ENCODE peak calls at places on chromosomes 1 and 21, in four cellular contexts. W, A, R and S are unnamed samples.

GRCh38 chr1:152162826-152163463 is 3.9 kb upstream of the RPTN start:
- DNase-seq in R (peak; percentile 34), A (no peak), W (no peak), S (peak; percentile 28)

GRCh38 chr1:27650527-27651175 is 15.7 kb upstream of the FGR start:
- DNase-seq in W (no peak), A (no peak), R (peak; percentile 68), S (peak; percentile 43)

GRCh38 chr21:27448960-27449359 is 482.1 kb upstream of the ADAMTS5 start:
- DNase-seq in A (no peak), R (no peak), W (no peak), S (no peak)

GRCh38 chr1:234887026-234887910 is 241.4 kb downstream of the TOMM20 start:
- DNase-seq in R (no peak), W (no peak), A (no peak), S (no peak)

GRCh38 chr1:167601442-167602380 is 28.3 kb upstream of the RCSD1 start:
- DNase-seq in W (no peak), A (no peak), R (no peak), S (no peak)

GRCh38 chr21:37675202-37675801 is 241.0 kb downstream of the KCNJ6 start:
- DNase-seq in W (peak; percentile 29), A (peak; percentile 80), R (peak; percentile 27), S (no peak)

GRCh38 chr1:29532285-29532684 is 296.0 kb downstream of the PTPRU start:
- DNase-seq in R (no peak), W (no peak), A (no peak), S (no peak)

GRCh38 chr1:36352910-36353878 is 29.7 kb upstream of the EVA1B start:
- DNase-seq in A (no peak), W (no peak), R (no peak), S (no peak)

GRCh38 chr1:201317551-201317950 is 34.2 kb downstream of the PKP1 start:
- DNase-seq in R (no peak), A (no peak), W (no peak), S (no peak)

GRCh38 chr1:15618685-15619525 is 1.6 kb downstream of the DDI2 start:
- DNase-seq in W (no peak), A (no peak), R (no peak), S (peak; percentile 94)

GRCh38 chr1:72000809-72001208 is 281.5 kb downstream of the NEGR1 start:
- DNase-seq in R (no peak), W (peak; percentile 1), A (no peak), S (no peak)

GRCh38 chr1:235047331-235047871 is 81.2 kb downstream of the TOMM20 start:
- DNase-seq in R (no peak), A (no peak), W (no peak), S (no peak)

GRCh38 chr1:241376711-241377110 is 19.7 kb upstream of the RGS7 start:
- DNase-seq in A (no peak), W (no peak), R (no peak), S (no peak)

GRCh38 chr1:7375781-7376660 is 395.1 kb upstream of the VAMP3 start:
- DNase-seq in R (no peak), A (no peak), W (no peak), S (no peak)

GRCh38 chr1:16352842-16353535 is 709 bp upstream of the FBXO42 start:
- DNase-seq in W (no peak), A (no peak), R (no peak), S (no peak)

GRCh38 chr1:201126832-201127754 is at the start of gene ASCL5:
- DNase-seq in W (no peak), R (peak; percentile 72), A (peak; percentile 49), S (peak; percentile 72)

GRCh38 chr1:208977861-208978260 is 605.7 kb upstream of the CAMK1G start:
- DNase-seq in A (no peak), W (no peak), R (no peak), S (no peak)

GRCh38 chr1:43796111-43796581 is 88.8 kb downstream of the ST3GAL3 start:
- DNase-seq in W (no peak), A (no peak), R (no peak), S (no peak)

GRCh38 chr1:25806418-25806817 is 6.4 kb downstream of the SELENON start:
- DNase-seq in W (no peak), R (no peak), A (no peak), S (no peak)

GRCh38 chr1:229271448-229272120 is 673 bp downstream of the RAB4A start:
- DNase-seq in A (no peak), R (no peak), W (no peak), S (peak; percentile 28)

GRCh38 chr1:219049411-219049943 is 124.2 kb upstream of the LYPLAL1 start:
- DNase-seq in W (no peak), A (no peak), R (no peak), S (no peak)

GRCh38 chr1:53781654-53782053 is 42.7 kb upstream of the GLIS1 start:
- DNase-seq in W (no peak), R (no peak), A (no peak), S (no peak)

GRCh38 chr1:23558140-23558871 is 995 bp downstream of the ID3 start:
- DNase-seq in A (peak; percentile 85), R (peak; percentile 54), W (no peak), S (peak; percentile 80)

GRCh38 chr1:167489581-167490340 is 28.6 kb downstream of the CD247 start:
- DNase-seq in R (no peak), W (peak; percentile 41), A (no peak), S (no peak)

GRCh38 chr1:20494609-20495311 is 8.8 kb upstream of the CAMK2N1 start:
- DNase-seq in W (no peak), A (no peak), R (peak; percentile 90), S (no peak)

GRCh38 chr1:107147813-107148212 is 7.0 kb downstream of the NTNG1 start:
- DNase-seq in A (no peak), R (no peak), W (no peak), S (peak; percentile 23)

DNA sequence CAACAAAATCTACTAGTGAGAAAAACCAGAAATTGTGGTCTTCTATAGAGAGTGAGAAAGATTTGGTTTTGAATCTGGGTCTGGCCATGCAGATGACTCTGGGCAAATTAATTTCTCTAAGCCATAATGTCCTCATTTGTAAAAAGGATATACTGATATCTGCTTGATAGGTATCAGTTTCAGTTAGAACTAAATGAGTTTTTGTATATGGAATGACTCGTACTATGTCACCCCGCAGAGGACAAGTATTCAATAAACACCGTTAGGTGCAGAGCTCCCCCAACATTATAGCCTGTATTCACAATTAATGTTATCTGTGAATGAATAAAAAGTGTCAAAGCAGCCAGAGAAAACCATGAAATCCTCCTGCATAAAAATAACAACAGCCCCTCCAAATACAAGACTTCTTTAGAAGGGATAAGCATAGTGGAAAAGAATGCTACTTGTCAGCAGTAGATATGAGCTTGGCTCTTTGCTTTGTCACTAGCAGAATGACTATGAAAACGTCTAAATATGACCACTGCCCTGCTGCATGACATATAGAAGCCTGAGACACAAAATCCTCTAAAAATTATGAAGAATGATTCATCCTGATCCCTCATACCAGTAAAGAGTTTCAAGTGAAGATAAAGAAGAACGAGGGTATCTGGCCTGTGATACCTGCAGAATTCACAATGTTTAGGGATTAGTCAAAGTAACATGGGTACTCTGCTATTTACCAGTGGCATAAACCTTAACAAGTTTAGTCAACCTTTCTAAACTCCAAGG is 17.8 kb downstream of the SCAF4 start:
- DNase-seq in R (no peak), W (no peak), A (no peak), S (no peak)
- TF ChIP-seq FOSL1 in R (no peak), W (no peak), A (peak; percentile 93), S (no peak)

GRCh38 chr21:32298658-32299081 is at the start of gene MRAP:
- DNase-seq in A (no peak), W (no peak), R (no peak), S (no peak)
- TF ChIP-seq FOSL1 in A (no peak), W (no peak), R (no peak), S (no peak)

GRCh38 chr21:9839011-9839661 is 682.2 kb upstream of the TPTE start:
- DNase-seq in A (peak; percentile 36), R (no peak), W (no peak), S (no peak)
- TF ChIP-seq FOSL1 in A (no peak), R (no peak), W (no peak), S (no peak)

GRCh38 chr1:119948342-119949214 is 52.3 kb upstream of the ADAM30 start:
- DNase-seq in W (peak; percentile 57), A (peak; percentile 51), R (peak; percentile 29), S (peak; percentile 45)
- TF ChIP-seq FOSL1 in W (no peak), A (no peak), R (no peak), S (no peak)

GRCh38 chr1:4585216-4585615 is 69.2 kb upstream of the AJAP1 start:
- DNase-seq in W (no peak), R (no peak), A (peak; percentile 79), S (no peak)
- TF ChIP-seq FOSL1 in W (no peak), R (no peak), A (no peak), S (no peak)

GRCh38 chr1:65772607-65773006 is 20.1 kb upstream of the PDE4B start:
- DNase-seq in R (no peak), A (no peak), W (no peak), S (no peak)
- TF ChIP-seq FOSL1 in R (no peak), A (no peak), W (no peak), S (no peak)